ENCODE peak calls at places on chromosomes 7 and 10, in five cellular contexts. One of them, this sample, is unnamed.

GRCh38 chr10:124339951-124340760 is 78.6 kb downstream of the OAT start:
- DNase-seq in colonic mucosa: no peak
- DNase-seq in body of pancreas: no peak
- DNase-seq in upper lobe of left lung: peak; percentile 25
- DNase-seq in MM.1S: no peak
- DNase-seq in this sample: no peak

GRCh38 chr10:77983384-77984341 is 45.7 kb downstream of the POLR3A start:
- DNase-seq in colonic mucosa: no peak
- DNase-seq in body of pancreas: no peak
- DNase-seq in upper lobe of left lung: no peak
- DNase-seq in MM.1S: no peak
- DNase-seq in this sample: no peak

GRCh38 chr10:10727812-10728211 is 289.9 kb upstream of the CELF2 start:
- DNase-seq in colonic mucosa: no peak
- DNase-seq in body of pancreas: no peak
- DNase-seq in upper lobe of left lung: no peak
- DNase-seq in MM.1S: no peak
- DNase-seq in this sample: no peak

GRCh38 chr10:77939561-77940001 is 13.0 kb upstream of the DLG5 start:
- DNase-seq in colonic mucosa: peak; percentile 38
- DNase-seq in body of pancreas: peak; percentile 44
- DNase-seq in upper lobe of left lung: no peak
- DNase-seq in MM.1S: no peak
- DNase-seq in this sample: no peak

GRCh38 chr7:69199048-69199447 is 399.2 kb upstream of the AUTS2 start:
- DNase-seq in colonic mucosa: no peak
- DNase-seq in body of pancreas: no peak
- DNase-seq in upper lobe of left lung: no peak
- DNase-seq in MM.1S: no peak
- DNase-seq in this sample: no peak

GRCh38 chr10:51007781-51008180 is 66.5 kb upstream of the PRKG1 start:
- DNase-seq in colonic mucosa: no peak
- DNase-seq in body of pancreas: no peak
- DNase-seq in upper lobe of left lung: no peak
- DNase-seq in MM.1S: no peak
- DNase-seq in this sample: no peak

GRCh38 chr7:131327049-131327625 is 539 bp upstream of the MKLN1 start:
- DNase-seq in colonic mucosa: peak; percentile 66
- DNase-seq in body of pancreas: no peak
- DNase-seq in upper lobe of left lung: peak; percentile 54
- DNase-seq in MM.1S: no peak
- DNase-seq in this sample: no peak

GRCh38 chr7:96640054-96640453 is 69.6 kb downstream of the SEM1 start:
- DNase-seq in colonic mucosa: no peak
- DNase-seq in body of pancreas: no peak
- DNase-seq in upper lobe of left lung: no peak
- DNase-seq in MM.1S: no peak
- DNase-seq in this sample: no peak

GRCh38 chr10:48456361-48456804 is 148.5 kb downstream of the ARHGAP22 start:
- DNase-seq in colonic mucosa: peak; percentile 30
- DNase-seq in body of pancreas: peak; percentile 31
- DNase-seq in upper lobe of left lung: peak; percentile 61
- DNase-seq in MM.1S: no peak
- DNase-seq in this sample: peak; percentile 81

GRCh38 chr7:138720286-138720685 is 19.1 kb upstream of the SVOPL start:
- DNase-seq in colonic mucosa: no peak
- DNase-seq in body of pancreas: no peak
- DNase-seq in upper lobe of left lung: no peak
- DNase-seq in MM.1S: no peak
- DNase-seq in this sample: no peak

GRCh38 chr10:32039745-32040144 is 16.5 kb downstream of the KIF5B start:
- DNase-seq in colonic mucosa: no peak
- DNase-seq in body of pancreas: no peak
- DNase-seq in upper lobe of left lung: no peak
- DNase-seq in MM.1S: no peak
- DNase-seq in this sample: no peak

GRCh38 chr7:101567231-101567630 is 61.9 kb downstream of the MYL10 start:
- DNase-seq in colonic mucosa: no peak
- DNase-seq in body of pancreas: no peak
- DNase-seq in upper lobe of left lung: peak; percentile 7
- DNase-seq in MM.1S: no peak
- DNase-seq in this sample: no peak

GRCh38 chr10:104208730-104209129 is 23.4 kb downstream of the CFAP43 start:
- DNase-seq in colonic mucosa: no peak
- DNase-seq in body of pancreas: no peak
- DNase-seq in upper lobe of left lung: no peak
- DNase-seq in MM.1S: no peak
- DNase-seq in this sample: no peak

GRCh38 chr7:158811894-158812293 is 17.4 kb downstream of the ESYT2 start:
- DNase-seq in colonic mucosa: no peak
- DNase-seq in body of pancreas: no peak
- DNase-seq in upper lobe of left lung: no peak
- DNase-seq in MM.1S: no peak
- DNase-seq in this sample: peak; percentile 47

GRCh38 chr7:132771301-132771730 is 195.0 kb upstream of the PLXNA4 start:
- DNase-seq in colonic mucosa: no peak
- DNase-seq in body of pancreas: no peak
- DNase-seq in upper lobe of left lung: no peak
- DNase-seq in MM.1S: no peak
- DNase-seq in this sample: no peak

GRCh38 chr7:104453190-104453589 is 124.8 kb downstream of the LHFPL3 start:
- DNase-seq in colonic mucosa: no peak
- DNase-seq in body of pancreas: no peak
- DNase-seq in upper lobe of left lung: no peak
- DNase-seq in MM.1S: no peak
- DNase-seq in this sample: no peak

GRCh38 chr10:91694170-91694794 is 61.4 kb upstream of the PPP1R3C start:
- DNase-seq in colonic mucosa: peak; percentile 30
- DNase-seq in body of pancreas: peak; percentile 56
- DNase-seq in upper lobe of left lung: no peak
- DNase-seq in MM.1S: peak; percentile 40
- DNase-seq in this sample: no peak

GRCh38 chr10:82148764-82149163 is 273.8 kb downstream of the NRG3 start:
- DNase-seq in colonic mucosa: no peak
- DNase-seq in body of pancreas: no peak
- DNase-seq in upper lobe of left lung: no peak
- DNase-seq in MM.1S: no peak
- DNase-seq in this sample: no peak

GRCh38 chr7:132709971-132710567 is 133.8 kb upstream of the PLXNA4 start:
- DNase-seq in colonic mucosa: no peak
- DNase-seq in body of pancreas: peak; percentile 60
- DNase-seq in upper lobe of left lung: no peak
- DNase-seq in MM.1S: no peak
- DNase-seq in this sample: no peak

GRCh38 chr7:112049555-112049954 is 156.6 kb downstream of the DOCK4 start:
- DNase-seq in colonic mucosa: no peak
- DNase-seq in body of pancreas: no peak
- DNase-seq in upper lobe of left lung: no peak
- DNase-seq in MM.1S: no peak
- DNase-seq in this sample: no peak

GRCh38 chr10:1156616-1156886 is 100.4 kb downstream of the WDR37 start:
- DNase-seq in colonic mucosa: peak; percentile 6
- DNase-seq in body of pancreas: no peak
- DNase-seq in upper lobe of left lung: peak; percentile 8
- DNase-seq in MM.1S: no peak
- DNase-seq in this sample: no peak

GRCh38 chr7:151572136-151572535 is 52.4 kb upstream of the RHEB start:
- DNase-seq in colonic mucosa: no peak
- DNase-seq in body of pancreas: no peak
- DNase-seq in upper lobe of left lung: no peak
- DNase-seq in MM.1S: no peak
- DNase-seq in this sample: no peak

GRCh38 chr7:153190452-153190851 is 430.9 kb downstream of the ACTR3B start:
- DNase-seq in colonic mucosa: no peak
- DNase-seq in body of pancreas: peak; percentile 6
- DNase-seq in upper lobe of left lung: no peak
- DNase-seq in MM.1S: peak; percentile 30
- DNase-seq in this sample: no peak

GRCh38 chr7:43750016-43750887 is 8.2 kb upstream of the BLVRA start:
- DNase-seq in colonic mucosa: no peak
- DNase-seq in body of pancreas: no peak
- DNase-seq in upper lobe of left lung: no peak
- DNase-seq in MM.1S: no peak
- DNase-seq in this sample: no peak

GRCh38 chr7:114190387-114190786 is 224.2 kb upstream of the FOXP2 start:
- DNase-seq in colonic mucosa: no peak
- DNase-seq in body of pancreas: peak; percentile 18
- DNase-seq in upper lobe of left lung: no peak
- DNase-seq in MM.1S: no peak
- DNase-seq in this sample: no peak

GRCh38 chr7:29116361-29116760 is 30.0 kb downstream of the CPVL start:
- DNase-seq in colonic mucosa: no peak
- DNase-seq in body of pancreas: no peak
- DNase-seq in upper lobe of left lung: no peak
- DNase-seq in MM.1S: no peak
- DNase-seq in this sample: no peak

GRCh38 chr7:72217151-72217550 is 195.0 kb downstream of the CALN1 start:
- DNase-seq in colonic mucosa: no peak
- DNase-seq in body of pancreas: no peak
- DNase-seq in upper lobe of left lung: no peak
- DNase-seq in MM.1S: no peak
- DNase-seq in this sample: no peak

GRCh38 chr7:24821045-24821853 is 64.0 kb upstream of the GSDME start:
- DNase-seq in colonic mucosa: peak; percentile 82
- DNase-seq in body of pancreas: peak; percentile 58
- DNase-seq in upper lobe of left lung: peak; percentile 79
- DNase-seq in MM.1S: peak; percentile 92
- DNase-seq in this sample: peak; percentile 56

GRCh38 chr7:2014391-2015241 is 218.1 kb downstream of the MAD1L1 start:
- DNase-seq in colonic mucosa: no peak
- DNase-seq in body of pancreas: peak; percentile 4
- DNase-seq in upper lobe of left lung: peak; percentile 19
- DNase-seq in MM.1S: no peak
- DNase-seq in this sample: peak; percentile 23

GRCh38 chr10:80528901-80529300 is 8.8 kb upstream of the SH2D4B start:
- DNase-seq in colonic mucosa: no peak
- DNase-seq in body of pancreas: no peak
- DNase-seq in upper lobe of left lung: peak; percentile 21
- DNase-seq in MM.1S: no peak
- DNase-seq in this sample: no peak
- H3K4me1 ChIP-seq in colonic mucosa: no peaks in the 10 kb centered on the region
- H3K4me1 ChIP-seq in body of pancreas: no peaks in the 10 kb centered on the region
- H3K4me1 ChIP-seq in upper lobe of left lung: peaks cover 41% of the 10 kb centered on the region
- H3K4me1 ChIP-seq in MM.1S: no peaks in the 10 kb centered on the region
- H3K4me1 ChIP-seq in this sample: peaks cover 28% of the 10 kb centered on the region

GRCh38 chr7:140518370-140519006 is 39.2 kb upstream of the MKRN1 start:
- DNase-seq in colonic mucosa: no peak
- DNase-seq in body of pancreas: no peak
- DNase-seq in upper lobe of left lung: no peak
- DNase-seq in MM.1S: no peak
- DNase-seq in this sample: no peak

GRCh38 chr7:140521426-140521825 is 42.1 kb upstream of the MKRN1 start:
- DNase-seq in colonic mucosa: no peak
- DNase-seq in body of pancreas: no peak
- DNase-seq in upper lobe of left lung: no peak
- DNase-seq in MM.1S: no peak
- DNase-seq in this sample: no peak

GRCh38 chr7:140517546-140518369 is 38.5 kb upstream of the MKRN1 start:
- DNase-seq in colonic mucosa: peak; percentile 97
- DNase-seq in body of pancreas: peak; percentile 92
- DNase-seq in upper lobe of left lung: peak; percentile 82
- DNase-seq in MM.1S: peak; percentile 84
- DNase-seq in this sample: peak; percentile 92

GRCh38 chr7:140519007-140519399 is 39.7 kb upstream of the MKRN1 start:
- DNase-seq in colonic mucosa: no peak
- DNase-seq in body of pancreas: no peak
- DNase-seq in upper lobe of left lung: no peak
- DNase-seq in MM.1S: no peak
- DNase-seq in this sample: no peak
- H3K4me3 ChIP-seq in colonic mucosa: peak overlapping the region; percentile 28
- H3K4me3 ChIP-seq in body of pancreas: no peak overlapping the region
- H3K4me3 ChIP-seq in upper lobe of left lung: no peak overlapping the region
- H3K4me3 ChIP-seq in MM.1S: no peak overlapping the region
- H3K4me3 ChIP-seq in this sample: no peak overlapping the region

GRCh38 chr7:133888061-133888930 is 238.8 kb upstream of the LRGUK start:
- DNase-seq in colonic mucosa: no peak
- DNase-seq in body of pancreas: peak; percentile 31
- DNase-seq in upper lobe of left lung: no peak
- DNase-seq in MM.1S: no peak
- DNase-seq in this sample: no peak

GRCh38 chr7:133885213-133885612 is 241.9 kb upstream of the LRGUK start:
- DNase-seq in colonic mucosa: no peak
- DNase-seq in body of pancreas: no peak
- DNase-seq in upper lobe of left lung: no peak
- DNase-seq in MM.1S: no peak
- DNase-seq in this sample: no peak

GRCh38 chr7:133887459-133887858 is 239.7 kb upstream of the LRGUK start:
- DNase-seq in colonic mucosa: no peak
- DNase-seq in body of pancreas: no peak
- DNase-seq in upper lobe of left lung: no peak
- DNase-seq in MM.1S: no peak
- DNase-seq in this sample: no peak

GRCh38 chr7:133886081-133886480 is 241.1 kb upstream of the LRGUK start:
- DNase-seq in colonic mucosa: no peak
- DNase-seq in body of pancreas: no peak
- DNase-seq in upper lobe of left lung: no peak
- DNase-seq in MM.1S: no peak
- DNase-seq in this sample: no peak

DNA sequence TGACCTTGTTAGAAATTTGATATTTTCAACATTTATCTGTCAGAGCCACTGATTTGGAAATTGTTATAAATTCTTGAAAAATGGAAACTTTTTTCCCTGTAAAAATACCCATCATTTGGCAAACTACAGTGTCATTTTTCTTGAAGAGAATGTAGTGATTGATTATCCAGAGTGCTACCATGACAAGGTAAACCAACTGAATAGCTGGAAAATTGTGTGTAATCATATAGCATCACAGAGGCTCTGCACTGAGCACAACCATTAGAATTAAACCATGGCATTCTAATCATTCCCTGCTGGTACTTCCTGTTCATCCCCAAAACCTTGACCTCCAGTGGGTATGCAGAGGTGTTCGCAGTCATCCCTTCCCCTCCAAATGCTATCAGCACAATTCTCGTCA is 240.3 kb upstream of the LRGUK start:
- DNase-seq in colonic mucosa: no peak
- DNase-seq in body of pancreas: no peak
- DNase-seq in upper lobe of left lung: no peak
- DNase-seq in MM.1S: no peak
- DNase-seq in this sample: no peak
- TF ChIP-seq CTCF in colonic mucosa: no peak
- TF ChIP-seq CTCF in body of pancreas: no peak
- TF ChIP-seq CTCF in upper lobe of left lung: no peak
- TF ChIP-seq CTCF in MM.1S: no peak
- TF ChIP-seq CTCF in this sample: no peak

DNA sequence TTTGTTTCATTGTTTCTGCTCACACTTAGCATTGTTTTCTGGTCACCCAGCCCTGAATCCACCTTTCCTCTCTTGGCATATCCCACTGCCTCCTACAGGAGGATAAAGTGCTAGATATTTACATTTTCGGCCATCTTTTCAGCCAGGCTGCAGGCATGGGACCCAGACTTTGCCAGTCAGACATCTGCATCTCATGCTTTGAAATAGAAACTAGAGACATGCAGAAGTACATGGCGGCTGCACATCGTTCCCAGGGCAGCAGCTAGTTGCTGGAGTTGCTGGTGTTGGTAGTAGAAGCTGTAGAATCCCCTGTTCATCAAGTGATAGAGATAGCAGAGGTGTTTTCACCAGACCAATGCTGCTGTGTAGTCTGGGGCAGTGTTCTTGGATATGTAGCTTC is 18.7 kb downstream of the STAMBPL1 start:
- DNase-seq in colonic mucosa: no peak
- DNase-seq in body of pancreas: no peak
- DNase-seq in upper lobe of left lung: no peak
- DNase-seq in MM.1S: no peak
- DNase-seq in this sample: no peak
- H3K4me1 ChIP-seq in colonic mucosa: peaks cover 8% of the 10 kb centered on the region
- H3K4me1 ChIP-seq in body of pancreas: no peaks in the 10 kb centered on the region
- H3K4me1 ChIP-seq in upper lobe of left lung: peaks cover 2% of the 10 kb centered on the region
- H3K4me1 ChIP-seq in MM.1S: peaks cover 7% of the 10 kb centered on the region
- H3K4me1 ChIP-seq in this sample: peaks cover 26% of the 10 kb centered on the region

This sample was measured in heart left ventricle.